ENCODE peak calls at places on chromosomes 2 and 18, in nine cellular contexts. E, Z, R, S, N, T, A, K and J are unnamed samples.

GRCh38 chr2:53130441-53130943 is 637.1 kb upstream of the CHAC2 start:
- DNase-seq in Z (no peak), T (no peak), R (peak; percentile 12), A (no peak), K (no peak), E (no peak), S (no peak), N (no peak), J (no peak)

GRCh38 chr2:54100772-54101171 is 14.6 kb upstream of the ACYP2 start:
- DNase-seq in E (no peak), N (no peak), K (no peak), Z (no peak), R (no peak), A (no peak), S (peak; percentile 44), T (no peak), J (no peak)

GRCh38 chr2:235698028-235698427 is 204.2 kb downstream of the AGAP1 start:
- DNase-seq in S (no peak), Z (no peak), N (no peak), K (no peak), A (no peak), R (no peak), T (no peak), E (no peak), J (no peak)

GRCh38 chr2:19560785-19561184 is 202.4 kb upstream of the OSR1 start:
- DNase-seq in A (no peak), T (no peak), E (no peak), S (no peak), Z (no peak), N (no peak), R (no peak), K (no peak), J (no peak)

GRCh38 chr18:26004827-26005226 is 85.6 kb downstream of the SS18 start:
- DNase-seq in R (no peak), N (no peak), Z (no peak), S (no peak), K (no peak), T (no peak), A (no peak), E (no peak), J (no peak)

GRCh38 chr18:11998182-11998581 is 16.9 kb downstream of the IMPA2 start:
- DNase-seq in A (no peak), K (no peak), E (no peak), R (no peak), S (no peak), T (no peak), N (no peak), Z (peak; percentile 73), J (no peak)

GRCh38 chr18:32919799-32920198 is 147.0 kb upstream of the KLHL14 start:
- DNase-seq in Z (no peak), T (peak; percentile 12), S (peak; percentile 82), R (peak; percentile 63), E (peak; percentile 10), N (no peak), K (no peak), A (no peak), J (peak; percentile 67)

GRCh38 chr18:75473316-75473715 is 45.8 kb upstream of the SMIM21 start:
- DNase-seq in R (no peak), S (no peak), Z (no peak), K (no peak), E (no peak), T (no peak), N (no peak), A (no peak), J (no peak)

GRCh38 chr2:53751728-53752127 is 15.9 kb upstream of the CHAC2 start:
- DNase-seq in T (peak; percentile 34), E (no peak), S (no peak), A (no peak), K (no peak), Z (no peak), N (no peak), R (peak; percentile 53), J (no peak)

GRCh38 chr2:40403233-40403841 is 48.6 kb downstream of the SLC8A1 start:
- DNase-seq in K (peak; percentile 54), T (no peak), R (no peak), A (no peak), N (no peak), E (no peak), S (no peak), Z (no peak), J (no peak)

GRCh38 chr2:197008229-197008628 is 81.7 kb upstream of the PGAP1 start:
- DNase-seq in N (no peak), T (no peak), A (no peak), E (no peak), R (no peak), Z (no peak), K (no peak), S (no peak), J (no peak)

GRCh38 chr2:48249631-48250473 is 280.1 kb upstream of the STON1 start:
- DNase-seq in Z (no peak), S (no peak), E (no peak), N (no peak), T (no peak), K (no peak), R (no peak), A (no peak), J (peak; percentile 95)

GRCh38 chr2:27016801-27017325 is 15.9 kb upstream of the TMEM214 start:
- DNase-seq in Z (peak; percentile 62), N (no peak), K (peak; percentile 42), T (no peak), R (peak; percentile 64), E (peak; percentile 75), A (no peak), S (peak; percentile 71), J (peak; percentile 81)

GRCh38 chr18:49668583-49669290 is 106.9 kb downstream of the LIPG start:
- DNase-seq in E (no peak), T (no peak), S (no peak), Z (peak; percentile 69), K (no peak), R (no peak), A (no peak), N (no peak), J (no peak)

GRCh38 chr18:48195782-48196181 is 213.4 kb downstream of the ZBTB7C start:
- DNase-seq in N (no peak), E (no peak), R (no peak), Z (no peak), K (no peak), S (no peak), A (no peak), T (no peak), J (no peak)

GRCh38 chr18:33010149-33010548 is 237.3 kb upstream of the KLHL14 start:
- DNase-seq in Z (no peak), E (no peak), T (no peak), R (no peak), S (no peak), N (no peak), K (no peak), A (no peak), J (no peak)

GRCh38 chr2:45237850-45238542 is 228.7 kb upstream of the SIX2 start:
- DNase-seq in T (no peak), S (no peak), R (no peak), K (peak; percentile 62), Z (peak; percentile 42), E (no peak), A (no peak), N (no peak), J (peak; percentile 91)

GRCh38 chr2:140354544-140354943 is 1574.4 kb upstream of the NXPH2 start:
- DNase-seq in Z (no peak), N (no peak), A (no peak), R (no peak), E (no peak), S (no peak), T (no peak), K (no peak), J (no peak)

GRCh38 chr2:23940262-23940975 is at the start of gene UBXN2A:
- DNase-seq in S (peak; percentile 89), K (peak; percentile 40), R (peak; percentile 91), A (peak; percentile 59), E (peak; percentile 80), N (peak; percentile 77), Z (peak; percentile 91), T (peak; percentile 51), J (peak; percentile 90)

GRCh38 chr2:221111739-221112138 is 460.4 kb downstream of the EPHA4 start:
- DNase-seq in E (no peak), Z (no peak), R (no peak), T (no peak), A (no peak), S (no peak), N (no peak), K (no peak), J (no peak)

GRCh38 chr18:79401494-79402208 is 5.9 kb downstream of the NFATC1 start:
- DNase-seq in A (no peak), Z (peak; percentile 29), S (no peak), N (no peak), K (no peak), T (no peak), E (no peak), R (no peak), J (no peak)

GRCh38 chr18:62064361-62064760 is 122.5 kb downstream of the PIGN start:
- DNase-seq in Z (no peak), E (no peak), K (no peak), R (no peak), S (no peak), N (no peak), T (no peak), A (no peak), J (no peak)

GRCh38 chr2:38704664-38705063 is 38.8 kb downstream of the GALM start:
- DNase-seq in R (no peak), E (no peak), Z (no peak), A (no peak), S (no peak), T (no peak), K (no peak), N (no peak), J (no peak)

GRCh38 chr2:234699456-234699855 is 202.6 kb upstream of the ARL4C start:
- DNase-seq in E (no peak), N (no peak), R (no peak), Z (no peak), K (no peak), S (no peak), A (no peak), T (no peak), J (no peak)

GRCh38 chr2:107804608-107805498 is 21.8 kb upstream of the RGPD4 start:
- DNase-seq in E (no peak), S (no peak), Z (no peak), T (no peak), N (no peak), K (no peak), A (no peak), R (no peak), J (no peak)

GRCh38 chr2:200791905-200792304 is 19.8 kb upstream of the BZW1 start:
- DNase-seq in A (no peak), R (no peak), Z (no peak), K (no peak), N (no peak), T (no peak), E (no peak), S (no peak), J (no peak)

GRCh38 chr2:120224735-120225548 is 1.7 kb upstream of the TMEM185B start:
- DNase-seq in K (no peak), Z (peak; percentile 12), S (no peak), E (peak; percentile 87), A (no peak), N (no peak), R (no peak), T (no peak), J (no peak)

GRCh38 chr2:136010126-136010525 is 24.7 kb upstream of the DARS1 start:
- DNase-seq in E (no peak), T (no peak), N (no peak), Z (no peak), K (no peak), A (no peak), S (no peak), R (no peak), J (no peak)

GRCh38 chr2:238597638-238598528 is 171.2 kb downstream of the ASB1 start:
- DNase-seq in T (no peak), K (no peak), Z (no peak), E (no peak), R (no peak), A (no peak), S (no peak), N (no peak), J (peak; percentile 18)

GRCh38 chr2:219306047-219306446 is 3.2 kb downstream of the PTPRN start:
- DNase-seq in N (no peak), A (no peak), K (no peak), R (no peak), S (no peak), Z (no peak), E (no peak), T (no peak), J (no peak)

GRCh38 chr2:20579866-20580265 is 71.0 kb downstream of the HS1BP3 start:
- DNase-seq in A (no peak), K (no peak), T (no peak), S (no peak), R (no peak), E (no peak), N (no peak), Z (no peak), J (peak; percentile 24)